ENCODE peak calls at places on chromosomes 13 and 19, in ten cellular contexts. J is stimulated activated CD8-positive, alpha-beta memory T cell treated with anti-CD3 and anti-CD28 coated beads, Interleukin-15, amount 100 ng/mL, for 1 hour; D is GM23248; N is fibroblast of lung; B is NCI-H2171; H is NCI-H146; P is AG09319; E is non-pigmented ciliary epithelial cell; O is GM12891; W is epithelial cell of prostate. V is an unnamed sample.

GRCh38 chr13:82740442-82740841 is 1141.8 kb downstream of the SLITRK1 start:
- DNase-seq in J (no peak), D (no peak), N (no peak), B (no peak), H (no peak), P (no peak), E (no peak), O (no peak), W (no peak), V (no peak)

GRCh38 chr13:27406178-27406939 is 18.1 kb upstream of the GTF3A start:
- DNase-seq in J (no peak), D (peak; percentile 65), N (peak; percentile 43), B (no peak), H (peak; percentile 73), P (no peak), E (no peak), O (no peak), W (no peak), V (no peak)

GRCh38 chr19:41456342-41456918 is 13.5 kb downstream of the ERICH4 start:
- DNase-seq in J (no peak), D (peak; percentile 86), N (peak; percentile 47), B (no peak), H (no peak), P (no peak), E (no peak), O (no peak), W (no peak), V (no peak)

GRCh38 chr13:81670048-81670447 is 1329.1 kb upstream of the SPRY2 start:
- DNase-seq in J (no peak), D (no peak), N (no peak), B (no peak), H (no peak), P (no peak), E (no peak), O (no peak), W (no peak), V (no peak)

GRCh38 chr13:79119578-79120107 is 286.4 kb downstream of the RBM26 start:
- DNase-seq in J (no peak), D (no peak), N (no peak), B (no peak), H (no peak), P (no peak), E (no peak), O (no peak), W (no peak), V (no peak)

GRCh38 chr19:41997851-41998229 is 3.8 kb upstream of the ATP1A3 start:
- DNase-seq in J (no peak), D (no peak), N (no peak), B (peak; percentile 83), H (peak; percentile 61), P (no peak), E (no peak), O (no peak), W (no peak), V (no peak)

GRCh38 chr19:46144756-46145155 is 3.3 kb upstream of the IGFL2 start:
- DNase-seq in J (no peak), D (no peak), N (no peak), B (no peak), H (no peak), P (no peak), E (no peak), O (no peak), W (peak; percentile 6), V (no peak)

GRCh38 chr19:14530005-14530348 is 583 bp downstream of the TECR start:
- DNase-seq in J (no peak), D (no peak), N (no peak), B (no peak), H (peak; percentile 53), P (no peak), E (no peak), O (no peak), W (no peak), V (no peak)

GRCh38 chr13:39450176-39450575 is 152.8 kb downstream of the LHFPL6 start:
- DNase-seq in J (no peak), D (no peak), N (no peak), B (no peak), H (no peak), P (no peak), E (no peak), O (no peak), W (no peak), V (no peak)

GRCh38 chr13:74767031-74767430 is 632.8 kb upstream of the KLF12 start:
- DNase-seq in J (no peak), D (peak; percentile 74), N (peak; percentile 57), B (no peak), H (no peak), P (no peak), E (no peak), O (no peak), W (no peak), V (no peak)

GRCh38 chr13:50386527-50387123 is 371.4 kb downstream of the KCNRG start:
- DNase-seq in J (no peak), D (peak; percentile 10), N (peak; percentile 68), B (peak; percentile 40), H (peak; percentile 27), P (no peak), E (no peak), O (no peak), W (no peak), V (peak; percentile 47)

GRCh38 chr13:67224148-67224846 is 5.8 kb downstream of the PCDH9 start:
- DNase-seq in J (no peak), D (peak; percentile 67), N (peak; percentile 76), B (peak; percentile 81), H (peak; percentile 82), P (peak; percentile 29), E (peak; percentile 67), O (no peak), W (peak; percentile 29), V (no peak)

GRCh38 chr13:112744306-112745021 is 54.6 kb downstream of the ATP11A start:
- DNase-seq in J (no peak), D (peak; percentile 78), N (peak; percentile 71), B (no peak), H (peak; percentile 25), P (no peak), E (no peak), O (no peak), W (no peak), V (peak; percentile 32)

GRCh38 chr13:28337196-28338045 is 157.5 kb downstream of the FLT1 start:
- DNase-seq in J (no peak), D (peak; percentile 81), N (peak; percentile 79), B (no peak), H (no peak), P (peak; percentile 81), E (peak; percentile 52), O (no peak), W (no peak), V (no peak)

GRCh38 chr19:56118666-56119584 is 2.2 kb downstream of the ZNF787 start:
- DNase-seq in J (no peak), D (peak; percentile 39), N (no peak), B (no peak), H (no peak), P (no peak), E (no peak), O (no peak), W (no peak), V (no peak)

GRCh38 chr13:20414475-20415287 is 111.0 kb downstream of the CRYL1 start:
- DNase-seq in J (no peak), D (no peak), N (no peak), B (no peak), H (no peak), P (no peak), E (no peak), O (no peak), W (peak; percentile 66), V (no peak)

GRCh38 chr13:94382520-94382919 is 97.0 kb downstream of the DCT start:
- DNase-seq in J (no peak), D (no peak), N (no peak), B (peak; percentile 77), H (no peak), P (no peak), E (no peak), O (no peak), W (no peak), V (no peak)

GRCh38 chr13:46751811-46752635 is 44.9 kb downstream of the ESD start:
- DNase-seq in J (peak; percentile 21), D (peak; percentile 65), N (peak; percentile 72), B (no peak), H (no peak), P (no peak), E (no peak), O (peak; percentile 2), W (no peak), V (peak; percentile 23)

GRCh38 chr13:33917135-33917534 is 99.2 kb downstream of the RFC3 start:
- DNase-seq in J (no peak), D (no peak), N (no peak), B (no peak), H (no peak), P (no peak), E (no peak), O (no peak), W (no peak), V (no peak)

V was measured in GM04503.